ENCODE peak calls at places on chromosomes 5 and 9, in five cellular contexts. I is GM12878, G is H1, F is Panc1, D is SK-N-SH. S is an unnamed sample.

GRCh38 chr5:60295423-60295822 is 401.9 kb upstream of the PDE4D start:
- DNase-seq in I (peak), G (peak), F (peak), D (peak), S (peak)

GRCh38 chr9:124863371-124863831 is 1.5 kb downstream of the ARPC5L start:
- DNase-seq in I (no peak), G (no peak), F (no peak), D (no peak), S (no peak)

GRCh38 chr5:84343171-84343570 is 41.5 kb downstream of the EDIL3 start:
- DNase-seq in I (no peak), G (no peak), F (no peak), D (no peak), S (no peak)

GRCh38 chr9:112493738-112494137 is 7.1 kb downstream of the KIAA1958 start:
- DNase-seq in I (no peak), G (no peak), F (no peak), D (no peak), S (no peak)

GRCh38 chr5:83924891-83925290 is 204.2 kb upstream of the HAPLN1 start:
- DNase-seq in I (no peak), G (no peak), F (no peak), D (no peak), S (no peak)

GRCh38 chr9:2923810-2924768 is 80.2 kb upstream of the PUM3 start:
- DNase-seq in I (no peak), G (no peak), F (no peak), D (no peak), S (no peak)

GRCh38 chr9:108860354-108860753 is 1.7 kb upstream of the ACTL7A start:
- DNase-seq in I (no peak), G (no peak), F (no peak), D (no peak), S (no peak)

GRCh38 chr5:160009591-160009989 is 651 bp downstream of the TTC1 start:
- DNase-seq in I (no peak), G (peak), F (no peak), D (peak), S (no peak)

GRCh38 chr5:177507165-177507564 is 2.5 kb downstream of the DOK3 start:
- DNase-seq in I (no peak), G (no peak), F (no peak), D (no peak), S (no peak)

GRCh38 chr5:177325868-177326381 is 14.2 kb upstream of the MXD3 start:
- DNase-seq in I (no peak), G (no peak), F (no peak), D (no peak), S (no peak)

GRCh38 chr9:26811106-26811505 is 81.5 kb downstream of the CAAP1 start:
- DNase-seq in I (no peak), G (no peak), F (no peak), D (no peak), S (no peak)

DNA sequence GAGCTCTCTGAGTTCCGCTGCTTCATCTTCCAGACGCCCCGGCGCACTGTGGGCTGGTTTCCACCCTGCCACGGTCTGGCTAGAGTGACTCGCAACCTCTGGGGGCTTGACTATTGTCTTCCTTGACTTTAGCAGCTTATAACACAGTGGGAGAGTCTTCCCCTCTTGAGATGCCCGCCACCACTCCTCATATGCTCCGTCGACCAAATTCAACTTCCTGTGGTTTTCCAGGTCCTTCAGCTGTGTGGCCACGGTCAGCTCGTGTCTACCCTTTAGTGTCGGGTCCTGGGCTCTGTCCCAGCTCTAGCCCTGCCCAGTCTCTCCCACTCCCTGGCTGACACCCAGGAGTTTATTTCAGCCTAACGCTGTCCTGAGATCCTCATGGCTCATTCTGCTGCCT is 28.2 kb upstream of the NCS1 start:
- DNase-seq in I (no peak), G (no peak), F (no peak), D (no peak), S (no peak)
- TF ChIP-seq SIN3A in I (no peak), G (no peak), F (no peak), D (no peak), S (no peak)

DNA sequence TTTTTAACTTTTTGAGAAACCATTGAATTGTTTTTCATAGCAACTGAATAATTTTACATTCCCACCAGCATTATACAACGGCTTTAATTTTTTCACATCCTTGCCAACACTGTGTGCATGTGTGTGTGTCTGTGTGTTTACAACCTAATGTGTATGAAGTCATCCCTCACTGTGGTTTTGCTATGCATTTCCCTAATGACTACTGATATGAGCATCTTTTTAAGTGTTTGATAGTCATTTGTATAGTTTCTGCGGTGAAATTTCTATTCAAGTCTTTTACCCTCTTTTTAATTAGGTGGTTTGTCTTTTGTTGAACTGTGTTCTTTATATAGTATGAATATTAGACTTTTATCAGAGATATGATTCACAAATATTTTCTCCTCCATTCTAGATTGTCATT is 263.1 kb upstream of the COX7C start:
- DNase-seq in I (no peak), G (no peak), F (no peak), D (no peak), S (no peak)
- TF ChIP-seq SIN3A in I (no peak), G (no peak), F (no peak), D (no peak), S (no peak)

GRCh38 chr5:76303917-76304316 is 99.2 kb upstream of the IQGAP2 start:
- DNase-seq in I (peak), G (no peak), F (no peak), D (no peak), S (no peak)
- TF ChIP-seq SIN3A in I (no peak), G (no peak), F (no peak), D (no peak), S (no peak)

GRCh38 chr9:98191615-98192502 is 578 bp downstream of the CORO2A start:
- DNase-seq in I (no peak), G (peak), F (no peak), D (peak), S (no peak)
- TF ChIP-seq SIN3A in I (no peak), G (no peak), F (no peak), D (no peak), S (no peak)

S was measured in HCT116.